ENCODE peak calls at places on chromosomes 3 and 15, in nine cellular contexts. R is heart right ventricle, S is endothelial cell, I is head of caudate nucleus, O is adrenal gland, V is chondrocyte, J is HAP-1, X is NCI-H1417, G is COLO829. F is an unnamed sample.

GRCh38 chr3:124702950-124703349 is 27.3 kb upstream of the UMPS start:
- DNase-seq in G (no peak), S (no peak), R (no peak), J (no peak), X (no peak), I (no peak), V (no peak), O (no peak), F (no peak)

GRCh38 chr15:40233727-40234577 is 4.9 kb upstream of the PAK6 start:
- DNase-seq in S (no peak), G (no peak), O (no peak), I (no peak), X (no peak), J (no peak), R (no peak), V (no peak), F (no peak)

GRCh38 chr3:151082880-151083838 is 2.3 kb upstream of the MED12L start:
- DNase-seq in X (no peak), O (no peak), V (no peak), R (no peak), I (no peak), J (no peak), S (no peak), G (no peak), F (no peak)

GRCh38 chr3:3145831-3146230 is 19.1 kb downstream of the TRNT1 start:
- DNase-seq in G (no peak), J (no peak), O (no peak), X (no peak), V (no peak), S (no peak), R (no peak), I (no peak), F (no peak)

GRCh38 chr15:100169615-100170279 is 172.0 kb downstream of the ADAMTS17 start:
- DNase-seq in G (no peak), R (no peak), J (no peak), O (no peak), X (no peak), S (no peak), V (no peak), I (no peak), F (no peak)

GRCh38 chr3:194367992-194368841 is 1.3 kb downstream of the LRRC15 start:
- DNase-seq in O (no peak), I (no peak), V (peak), S (no peak), G (no peak), J (no peak), R (no peak), X (no peak), F (no peak)

GRCh38 chr3:175121225-175121624 is 262.1 kb downstream of the NAALADL2 start:
- DNase-seq in O (no peak), I (no peak), S (no peak), G (no peak), V (no peak), R (no peak), J (no peak), X (no peak), F (no peak)

GRCh38 chr3:108494862-108495531 is 15.4 kb downstream of the MYH15 start:
- DNase-seq in O (no peak), J (no peak), X (no peak), I (no peak), G (no peak), R (no peak), V (no peak), S (no peak), F (no peak)

GRCh38 chr3:186985713-186986364 is 55.5 kb downstream of the ST6GAL1 start:
- DNase-seq in I (no peak), G (peak), J (no peak), S (no peak), V (no peak), O (no peak), R (no peak), X (peak), F (no peak)

GRCh38 chr3:119497824-119498187 is 541 bp upstream of the TIMMDC1 start:
- DNase-seq in J (no peak), V (no peak), R (peak), X (no peak), S (peak), O (no peak), G (no peak), I (peak), F (no peak)

GRCh38 chr3:146164951-146165350 is 4.0 kb upstream of the PLOD2 start:
- DNase-seq in X (no peak), V (no peak), G (no peak), S (no peak), O (no peak), R (no peak), J (no peak), I (no peak), F (no peak)

GRCh38 chr3:146953523-146954125 is 348.5 kb upstream of the PLSCR5 start:
- DNase-seq in G (no peak), S (no peak), J (no peak), R (no peak), O (no peak), I (no peak), V (no peak), X (no peak), F (no peak)

GRCh38 chr3:37580237-37580636 is 281.4 kb upstream of the CTDSPL start:
- DNase-seq in O (peak), R (peak), G (no peak), S (no peak), X (no peak), V (no peak), I (no peak), J (no peak), F (no peak)

GRCh38 chr3:134327594-134327975 is 46.7 kb downstream of the AMOTL2 start:
- DNase-seq in V (no peak), J (no peak), G (no peak), X (no peak), O (no peak), R (no peak), S (no peak), I (no peak), F (no peak)

GRCh38 chr3:124516333-124516732 is 213.9 kb upstream of the UMPS start:
- DNase-seq in O (no peak), J (no peak), R (no peak), V (no peak), X (no peak), G (no peak), I (peak), S (no peak), F (no peak)